ENCODE peak calls at places on chromosomes 12 and 14, in nine cellular contexts. One of them, this sample, is unnamed.

GRCh38 chr14:68403794-68404522 is 388.9 kb downstream of the ZFP36L1 start:
- DNase-seq in non-pigmented ciliary epithelial cell: no peak
- DNase-seq in stimulated activated CD4-positive, alpha-beta T cell treated with anti-CD3 and anti-CD28 coated beads, Interleukin-12 subunit alpha, Interleukin-12 subunit beta, amount 100 ng/mL, for 24 hours: no peak
- DNase-seq in NCI-H1092 treated with DMSO at 0.1 percent for 48 hours: no peak
- DNase-seq in transverse colon: no peak
- DNase-seq in kidney tubule cell: no peak
- DNase-seq in renal cortical epithelial cell: no peak
- DNase-seq in H9: no peak
- DNase-seq in CD4-positive, alpha-beta T cell: no peak
- DNase-seq in this sample: no peak

GRCh38 chr12:92961949-92962348 is 32.9 kb upstream of the EEA1 start:
- DNase-seq in non-pigmented ciliary epithelial cell: no peak
- DNase-seq in stimulated activated CD4-positive, alpha-beta T cell treated with anti-CD3 and anti-CD28 coated beads, Interleukin-12 subunit alpha, Interleukin-12 subunit beta, amount 100 ng/mL, for 24 hours: no peak
- DNase-seq in NCI-H1092 treated with DMSO at 0.1 percent for 48 hours: no peak
- DNase-seq in transverse colon: no peak
- DNase-seq in kidney tubule cell: peak
- DNase-seq in renal cortical epithelial cell: no peak
- DNase-seq in H9: no peak
- DNase-seq in CD4-positive, alpha-beta T cell: no peak
- DNase-seq in this sample: no peak

GRCh38 chr12:115710104-115710564 is 567.4 kb downstream of the MED13L start:
- DNase-seq in non-pigmented ciliary epithelial cell: peak
- DNase-seq in stimulated activated CD4-positive, alpha-beta T cell treated with anti-CD3 and anti-CD28 coated beads, Interleukin-12 subunit alpha, Interleukin-12 subunit beta, amount 100 ng/mL, for 24 hours: no peak
- DNase-seq in NCI-H1092 treated with DMSO at 0.1 percent for 48 hours: peak
- DNase-seq in transverse colon: peak
- DNase-seq in kidney tubule cell: peak
- DNase-seq in renal cortical epithelial cell: no peak
- DNase-seq in H9: no peak
- DNase-seq in CD4-positive, alpha-beta T cell: no peak
- DNase-seq in this sample: no peak

GRCh38 chr12:25056011-25056410 is 107.1 kb upstream of the BCAT1 start:
- DNase-seq in non-pigmented ciliary epithelial cell: no peak
- DNase-seq in stimulated activated CD4-positive, alpha-beta T cell treated with anti-CD3 and anti-CD28 coated beads, Interleukin-12 subunit alpha, Interleukin-12 subunit beta, amount 100 ng/mL, for 24 hours: no peak
- DNase-seq in NCI-H1092 treated with DMSO at 0.1 percent for 48 hours: no peak
- DNase-seq in transverse colon: no peak
- DNase-seq in kidney tubule cell: no peak
- DNase-seq in renal cortical epithelial cell: no peak
- DNase-seq in H9: no peak
- DNase-seq in CD4-positive, alpha-beta T cell: no peak
- DNase-seq in this sample: no peak

GRCh38 chr12:127531561-127531960 is 735.4 kb upstream of the TMEM132C start:
- DNase-seq in non-pigmented ciliary epithelial cell: no peak
- DNase-seq in stimulated activated CD4-positive, alpha-beta T cell treated with anti-CD3 and anti-CD28 coated beads, Interleukin-12 subunit alpha, Interleukin-12 subunit beta, amount 100 ng/mL, for 24 hours: no peak
- DNase-seq in NCI-H1092 treated with DMSO at 0.1 percent for 48 hours: no peak
- DNase-seq in transverse colon: no peak
- DNase-seq in kidney tubule cell: no peak
- DNase-seq in renal cortical epithelial cell: no peak
- DNase-seq in H9: no peak
- DNase-seq in CD4-positive, alpha-beta T cell: no peak
- DNase-seq in this sample: peak

GRCh38 chr14:104504172-104504735 is 75.3 kb upstream of the C14orf180 start:
- DNase-seq in non-pigmented ciliary epithelial cell: no peak
- DNase-seq in stimulated activated CD4-positive, alpha-beta T cell treated with anti-CD3 and anti-CD28 coated beads, Interleukin-12 subunit alpha, Interleukin-12 subunit beta, amount 100 ng/mL, for 24 hours: no peak
- DNase-seq in NCI-H1092 treated with DMSO at 0.1 percent for 48 hours: no peak
- DNase-seq in transverse colon: no peak
- DNase-seq in kidney tubule cell: no peak
- DNase-seq in renal cortical epithelial cell: no peak
- DNase-seq in H9: peak
- DNase-seq in CD4-positive, alpha-beta T cell: no peak
- DNase-seq in this sample: no peak

GRCh38 chr14:45177081-45177480 is 41.4 kb downstream of the FANCM start:
- DNase-seq in non-pigmented ciliary epithelial cell: peak
- DNase-seq in stimulated activated CD4-positive, alpha-beta T cell treated with anti-CD3 and anti-CD28 coated beads, Interleukin-12 subunit alpha, Interleukin-12 subunit beta, amount 100 ng/mL, for 24 hours: no peak
- DNase-seq in NCI-H1092 treated with DMSO at 0.1 percent for 48 hours: no peak
- DNase-seq in transverse colon: no peak
- DNase-seq in kidney tubule cell: no peak
- DNase-seq in renal cortical epithelial cell: no peak
- DNase-seq in H9: no peak
- DNase-seq in CD4-positive, alpha-beta T cell: no peak
- DNase-seq in this sample: no peak

GRCh38 chr12:110537605-110538409 is 35.7 kb downstream of the RAD9B start:
- DNase-seq in non-pigmented ciliary epithelial cell: no peak
- DNase-seq in stimulated activated CD4-positive, alpha-beta T cell treated with anti-CD3 and anti-CD28 coated beads, Interleukin-12 subunit alpha, Interleukin-12 subunit beta, amount 100 ng/mL, for 24 hours: no peak
- DNase-seq in NCI-H1092 treated with DMSO at 0.1 percent for 48 hours: no peak
- DNase-seq in transverse colon: peak
- DNase-seq in kidney tubule cell: peak
- DNase-seq in renal cortical epithelial cell: peak
- DNase-seq in H9: no peak
- DNase-seq in CD4-positive, alpha-beta T cell: no peak
- DNase-seq in this sample: no peak

GRCh38 chr12:57619434-57620244 is 8.4 kb downstream of the ARHGEF25 start:
- DNase-seq in non-pigmented ciliary epithelial cell: no peak
- DNase-seq in stimulated activated CD4-positive, alpha-beta T cell treated with anti-CD3 and anti-CD28 coated beads, Interleukin-12 subunit alpha, Interleukin-12 subunit beta, amount 100 ng/mL, for 24 hours: no peak
- DNase-seq in NCI-H1092 treated with DMSO at 0.1 percent for 48 hours: no peak
- DNase-seq in transverse colon: no peak
- DNase-seq in kidney tubule cell: no peak
- DNase-seq in renal cortical epithelial cell: no peak
- DNase-seq in H9: peak
- DNase-seq in CD4-positive, alpha-beta T cell: no peak
- DNase-seq in this sample: peak

GRCh38 chr12:23197266-23197665 is 572.3 kb downstream of the ETNK1 start:
- DNase-seq in non-pigmented ciliary epithelial cell: no peak
- DNase-seq in stimulated activated CD4-positive, alpha-beta T cell treated with anti-CD3 and anti-CD28 coated beads, Interleukin-12 subunit alpha, Interleukin-12 subunit beta, amount 100 ng/mL, for 24 hours: no peak
- DNase-seq in NCI-H1092 treated with DMSO at 0.1 percent for 48 hours: no peak
- DNase-seq in transverse colon: no peak
- DNase-seq in kidney tubule cell: no peak
- DNase-seq in renal cortical epithelial cell: peak
- DNase-seq in H9: no peak
- DNase-seq in CD4-positive, alpha-beta T cell: no peak
- DNase-seq in this sample: no peak

GRCh38 chr14:51950007-51950406 is 39.3 kb upstream of the RTRAF start:
- DNase-seq in non-pigmented ciliary epithelial cell: no peak
- DNase-seq in stimulated activated CD4-positive, alpha-beta T cell treated with anti-CD3 and anti-CD28 coated beads, Interleukin-12 subunit alpha, Interleukin-12 subunit beta, amount 100 ng/mL, for 24 hours: no peak
- DNase-seq in NCI-H1092 treated with DMSO at 0.1 percent for 48 hours: no peak
- DNase-seq in transverse colon: no peak
- DNase-seq in kidney tubule cell: no peak
- DNase-seq in renal cortical epithelial cell: no peak
- DNase-seq in H9: no peak
- DNase-seq in CD4-positive, alpha-beta T cell: no peak
- DNase-seq in this sample: no peak

GRCh38 chr12:52837341-52837741 is 3.2 kb upstream of the KRT79 start:
- DNase-seq in non-pigmented ciliary epithelial cell: peak
- DNase-seq in stimulated activated CD4-positive, alpha-beta T cell treated with anti-CD3 and anti-CD28 coated beads, Interleukin-12 subunit alpha, Interleukin-12 subunit beta, amount 100 ng/mL, for 24 hours: no peak
- DNase-seq in NCI-H1092 treated with DMSO at 0.1 percent for 48 hours: no peak
- DNase-seq in transverse colon: no peak
- DNase-seq in kidney tubule cell: peak
- DNase-seq in renal cortical epithelial cell: peak
- DNase-seq in H9: peak
- DNase-seq in CD4-positive, alpha-beta T cell: no peak
- DNase-seq in this sample: no peak

GRCh38 chr12:54060975-54061778 is 7.5 kb downstream of the HOXC4 start:
- DNase-seq in non-pigmented ciliary epithelial cell: no peak
- DNase-seq in stimulated activated CD4-positive, alpha-beta T cell treated with anti-CD3 and anti-CD28 coated beads, Interleukin-12 subunit alpha, Interleukin-12 subunit beta, amount 100 ng/mL, for 24 hours: no peak
- DNase-seq in NCI-H1092 treated with DMSO at 0.1 percent for 48 hours: no peak
- DNase-seq in transverse colon: no peak
- DNase-seq in kidney tubule cell: peak
- DNase-seq in renal cortical epithelial cell: no peak
- DNase-seq in H9: no peak
- DNase-seq in CD4-positive, alpha-beta T cell: no peak
- DNase-seq in this sample: no peak

GRCh38 chr12:52395761-52396434 is 10.2 kb downstream of the KRT82 start:
- DNase-seq in non-pigmented ciliary epithelial cell: no peak
- DNase-seq in stimulated activated CD4-positive, alpha-beta T cell treated with anti-CD3 and anti-CD28 coated beads, Interleukin-12 subunit alpha, Interleukin-12 subunit beta, amount 100 ng/mL, for 24 hours: no peak
- DNase-seq in NCI-H1092 treated with DMSO at 0.1 percent for 48 hours: no peak
- DNase-seq in transverse colon: peak
- DNase-seq in kidney tubule cell: peak
- DNase-seq in renal cortical epithelial cell: no peak
- DNase-seq in H9: peak
- DNase-seq in CD4-positive, alpha-beta T cell: no peak
- DNase-seq in this sample: peak

GRCh38 chr14:105028251-105028927 is 7.5 kb upstream of the CDCA4 start:
- DNase-seq in non-pigmented ciliary epithelial cell: no peak
- DNase-seq in stimulated activated CD4-positive, alpha-beta T cell treated with anti-CD3 and anti-CD28 coated beads, Interleukin-12 subunit alpha, Interleukin-12 subunit beta, amount 100 ng/mL, for 24 hours: no peak
- DNase-seq in NCI-H1092 treated with DMSO at 0.1 percent for 48 hours: no peak
- DNase-seq in transverse colon: no peak
- DNase-seq in kidney tubule cell: no peak
- DNase-seq in renal cortical epithelial cell: no peak
- DNase-seq in H9: no peak
- DNase-seq in CD4-positive, alpha-beta T cell: no peak
- DNase-seq in this sample: no peak

GRCh38 chr14:68703093-68703492 is 89.8 kb downstream of the ZFP36L1 start:
- DNase-seq in non-pigmented ciliary epithelial cell: no peak
- DNase-seq in stimulated activated CD4-positive, alpha-beta T cell treated with anti-CD3 and anti-CD28 coated beads, Interleukin-12 subunit alpha, Interleukin-12 subunit beta, amount 100 ng/mL, for 24 hours: no peak
- DNase-seq in NCI-H1092 treated with DMSO at 0.1 percent for 48 hours: no peak
- DNase-seq in transverse colon: no peak
- DNase-seq in kidney tubule cell: peak
- DNase-seq in renal cortical epithelial cell: peak
- DNase-seq in H9: no peak
- DNase-seq in CD4-positive, alpha-beta T cell: no peak
- DNase-seq in this sample: no peak

GRCh38 chr12:54251667-54252284 is 28.1 kb downstream of the CBX5 start:
- DNase-seq in non-pigmented ciliary epithelial cell: no peak
- DNase-seq in stimulated activated CD4-positive, alpha-beta T cell treated with anti-CD3 and anti-CD28 coated beads, Interleukin-12 subunit alpha, Interleukin-12 subunit beta, amount 100 ng/mL, for 24 hours: no peak
- DNase-seq in NCI-H1092 treated with DMSO at 0.1 percent for 48 hours: peak
- DNase-seq in transverse colon: no peak
- DNase-seq in kidney tubule cell: peak
- DNase-seq in renal cortical epithelial cell: peak
- DNase-seq in H9: no peak
- DNase-seq in CD4-positive, alpha-beta T cell: no peak
- DNase-seq in this sample: peak

GRCh38 chr12:53820503-53820902 is 68.7 kb upstream of the CISTR start:
- DNase-seq in non-pigmented ciliary epithelial cell: no peak
- DNase-seq in stimulated activated CD4-positive, alpha-beta T cell treated with anti-CD3 and anti-CD28 coated beads, Interleukin-12 subunit alpha, Interleukin-12 subunit beta, amount 100 ng/mL, for 24 hours: no peak
- DNase-seq in NCI-H1092 treated with DMSO at 0.1 percent for 48 hours: no peak
- DNase-seq in transverse colon: no peak
- DNase-seq in kidney tubule cell: peak
- DNase-seq in renal cortical epithelial cell: peak
- DNase-seq in H9: no peak
- DNase-seq in CD4-positive, alpha-beta T cell: no peak
- DNase-seq in this sample: no peak

GRCh38 chr14:67187210-67187609 is 2.0 kb upstream of the GARIN2 start:
- DNase-seq in non-pigmented ciliary epithelial cell: peak
- DNase-seq in stimulated activated CD4-positive, alpha-beta T cell treated with anti-CD3 and anti-CD28 coated beads, Interleukin-12 subunit alpha, Interleukin-12 subunit beta, amount 100 ng/mL, for 24 hours: no peak
- DNase-seq in NCI-H1092 treated with DMSO at 0.1 percent for 48 hours: no peak
- DNase-seq in transverse colon: no peak
- DNase-seq in kidney tubule cell: peak
- DNase-seq in renal cortical epithelial cell: peak
- DNase-seq in H9: no peak
- DNase-seq in CD4-positive, alpha-beta T cell: no peak
- DNase-seq in this sample: no peak

GRCh38 chr12:103755425-103755824 is 85.6 kb downstream of the NT5DC3 start:
- DNase-seq in non-pigmented ciliary epithelial cell: no peak
- DNase-seq in stimulated activated CD4-positive, alpha-beta T cell treated with anti-CD3 and anti-CD28 coated beads, Interleukin-12 subunit alpha, Interleukin-12 subunit beta, amount 100 ng/mL, for 24 hours: no peak
- DNase-seq in NCI-H1092 treated with DMSO at 0.1 percent for 48 hours: no peak
- DNase-seq in transverse colon: no peak
- DNase-seq in kidney tubule cell: no peak
- DNase-seq in renal cortical epithelial cell: no peak
- DNase-seq in H9: no peak
- DNase-seq in CD4-positive, alpha-beta T cell: no peak
- DNase-seq in this sample: no peak

GRCh38 chr14:64915025-64915424 is 770 bp downstream of the CHURC1 start:
- DNase-seq in non-pigmented ciliary epithelial cell: no peak
- DNase-seq in stimulated activated CD4-positive, alpha-beta T cell treated with anti-CD3 and anti-CD28 coated beads, Interleukin-12 subunit alpha, Interleukin-12 subunit beta, amount 100 ng/mL, for 24 hours: no peak
- DNase-seq in NCI-H1092 treated with DMSO at 0.1 percent for 48 hours: no peak
- DNase-seq in transverse colon: no peak
- DNase-seq in kidney tubule cell: no peak
- DNase-seq in renal cortical epithelial cell: no peak
- DNase-seq in H9: no peak
- DNase-seq in CD4-positive, alpha-beta T cell: no peak
- DNase-seq in this sample: no peak

This sample was measured in GM23338.